ENCODE peak calls at places on chromosomes 6 and 20, in eight cellular contexts. One of them, this sample, is unnamed.

GRCh38 chr20:50144362-50144761 is 9.2 kb downstream of the PEDS1 start:
- DNase-seq in right cardiac atrium: peak; percentile 77
- DNase-seq in spleen: no peak
- DNase-seq in GM23338: no peak
- DNase-seq in ascending aorta: peak; percentile 48
- DNase-seq in neural progenitor cell: no peak
- DNase-seq in fibroblast of lung: peak; percentile 98
- DNase-seq in naive thymus-derived CD4-positive, alpha-beta T cell: no peak
- DNase-seq in this sample: no peak

GRCh38 chr6:18343741-18344140 is 43.4 kb upstream of the RNF144B start:
- DNase-seq in right cardiac atrium: no peak
- DNase-seq in spleen: no peak
- DNase-seq in GM23338: no peak
- DNase-seq in ascending aorta: no peak
- DNase-seq in neural progenitor cell: no peak
- DNase-seq in fibroblast of lung: peak; percentile 81
- DNase-seq in naive thymus-derived CD4-positive, alpha-beta T cell: no peak
- DNase-seq in this sample: no peak

GRCh38 chr20:46332373-46333135 is 24.3 kb upstream of the CDH22 start:
- DNase-seq in right cardiac atrium: no peak
- DNase-seq in spleen: no peak
- DNase-seq in GM23338: no peak
- DNase-seq in ascending aorta: no peak
- DNase-seq in neural progenitor cell: no peak
- DNase-seq in fibroblast of lung: no peak
- DNase-seq in naive thymus-derived CD4-positive, alpha-beta T cell: no peak
- DNase-seq in this sample: no peak

GRCh38 chr6:39829331-39829730 is 37.2 kb downstream of the DAAM2 start:
- DNase-seq in right cardiac atrium: no peak
- DNase-seq in spleen: no peak
- DNase-seq in GM23338: no peak
- DNase-seq in ascending aorta: no peak
- DNase-seq in neural progenitor cell: no peak
- DNase-seq in fibroblast of lung: no peak
- DNase-seq in naive thymus-derived CD4-positive, alpha-beta T cell: no peak
- DNase-seq in this sample: no peak

GRCh38 chr6:151807513-151808330 is at the start of gene ESR1:
- DNase-seq in right cardiac atrium: peak; percentile 20
- DNase-seq in spleen: peak; percentile 76
- DNase-seq in GM23338: peak; percentile 89
- DNase-seq in ascending aorta: no peak
- DNase-seq in neural progenitor cell: peak; percentile 56
- DNase-seq in fibroblast of lung: no peak
- DNase-seq in naive thymus-derived CD4-positive, alpha-beta T cell: no peak
- DNase-seq in this sample: peak; percentile 19

GRCh38 chr6:17278289-17279061 is 2.7 kb upstream of the RBM24 start:
- DNase-seq in right cardiac atrium: no peak
- DNase-seq in spleen: no peak
- DNase-seq in GM23338: no peak
- DNase-seq in ascending aorta: no peak
- DNase-seq in neural progenitor cell: no peak
- DNase-seq in fibroblast of lung: peak; percentile 83
- DNase-seq in naive thymus-derived CD4-positive, alpha-beta T cell: no peak
- DNase-seq in this sample: no peak

GRCh38 chr6:43143235-43144124 is 27.6 kb upstream of the SRF start:
- DNase-seq in right cardiac atrium: peak; percentile 91
- DNase-seq in spleen: peak; percentile 93
- DNase-seq in GM23338: peak; percentile 95
- DNase-seq in ascending aorta: peak; percentile 29
- DNase-seq in neural progenitor cell: peak; percentile 95
- DNase-seq in fibroblast of lung: peak; percentile 86
- DNase-seq in naive thymus-derived CD4-positive, alpha-beta T cell: peak; percentile 68
- DNase-seq in this sample: peak; percentile 88

GRCh38 chr20:6792789-6793188 is 25.3 kb downstream of the BMP2 start:
- DNase-seq in right cardiac atrium: no peak
- DNase-seq in spleen: no peak
- DNase-seq in GM23338: no peak
- DNase-seq in ascending aorta: no peak
- DNase-seq in neural progenitor cell: no peak
- DNase-seq in fibroblast of lung: no peak
- DNase-seq in naive thymus-derived CD4-positive, alpha-beta T cell: no peak
- DNase-seq in this sample: no peak

GRCh38 chr6:43718387-43719105 is 31.0 kb upstream of the MRPS18A start:
- DNase-seq in right cardiac atrium: peak; percentile 55
- DNase-seq in spleen: peak; percentile 52
- DNase-seq in GM23338: no peak
- DNase-seq in ascending aorta: no peak
- DNase-seq in neural progenitor cell: no peak
- DNase-seq in fibroblast of lung: no peak
- DNase-seq in naive thymus-derived CD4-positive, alpha-beta T cell: no peak
- DNase-seq in this sample: no peak

GRCh38 chr6:107956586-107957164 is 1.3 kb downstream of the SEC63 start:
- DNase-seq in right cardiac atrium: no peak
- DNase-seq in spleen: no peak
- DNase-seq in GM23338: no peak
- DNase-seq in ascending aorta: no peak
- DNase-seq in neural progenitor cell: no peak
- DNase-seq in fibroblast of lung: peak; percentile 34
- DNase-seq in naive thymus-derived CD4-positive, alpha-beta T cell: no peak
- DNase-seq in this sample: no peak

GRCh38 chr20:2210646-2211556 is 84.9 kb upstream of the TGM3 start:
- DNase-seq in right cardiac atrium: peak; percentile 40
- DNase-seq in spleen: no peak
- DNase-seq in GM23338: peak; percentile 14
- DNase-seq in ascending aorta: peak; percentile 27
- DNase-seq in neural progenitor cell: peak; percentile 33
- DNase-seq in fibroblast of lung: peak; percentile 68
- DNase-seq in naive thymus-derived CD4-positive, alpha-beta T cell: no peak
- DNase-seq in this sample: no peak

GRCh38 chr20:55685848-55686247 is 319.5 kb downstream of the CBLN4 start:
- DNase-seq in right cardiac atrium: no peak
- DNase-seq in spleen: no peak
- DNase-seq in GM23338: no peak
- DNase-seq in ascending aorta: no peak
- DNase-seq in neural progenitor cell: no peak
- DNase-seq in fibroblast of lung: no peak
- DNase-seq in naive thymus-derived CD4-positive, alpha-beta T cell: no peak
- DNase-seq in this sample: no peak

GRCh38 chr20:25553819-25554296 is 31.5 kb downstream of the NINL start:
- DNase-seq in right cardiac atrium: no peak
- DNase-seq in spleen: no peak
- DNase-seq in GM23338: no peak
- DNase-seq in ascending aorta: no peak
- DNase-seq in neural progenitor cell: no peak
- DNase-seq in fibroblast of lung: peak; percentile 23
- DNase-seq in naive thymus-derived CD4-positive, alpha-beta T cell: no peak
- DNase-seq in this sample: no peak

GRCh38 chr6:163327936-163328335 is 86.6 kb upstream of the QKI start:
- DNase-seq in right cardiac atrium: no peak
- DNase-seq in spleen: no peak
- DNase-seq in GM23338: no peak
- DNase-seq in ascending aorta: no peak
- DNase-seq in neural progenitor cell: no peak
- DNase-seq in fibroblast of lung: no peak
- DNase-seq in naive thymus-derived CD4-positive, alpha-beta T cell: no peak
- DNase-seq in this sample: no peak

GRCh38 chr6:75608304-75608703 is 6.6 kb downstream of the SENP6 start:
- DNase-seq in right cardiac atrium: no peak
- DNase-seq in spleen: no peak
- DNase-seq in GM23338: no peak
- DNase-seq in ascending aorta: no peak
- DNase-seq in neural progenitor cell: no peak
- DNase-seq in fibroblast of lung: no peak
- DNase-seq in naive thymus-derived CD4-positive, alpha-beta T cell: no peak
- DNase-seq in this sample: no peak
- H3K4me3 ChIP-seq in right cardiac atrium: no peak overlapping the region
- H3K4me3 ChIP-seq in spleen: no peak overlapping the region
- H3K4me3 ChIP-seq in GM23338: no peak overlapping the region
- H3K4me3 ChIP-seq in ascending aorta: no peak overlapping the region
- H3K4me3 ChIP-seq in neural progenitor cell: no peak overlapping the region
- H3K4me3 ChIP-seq in fibroblast of lung: no peak overlapping the region
- H3K4me3 ChIP-seq in naive thymus-derived CD4-positive, alpha-beta T cell: no peak overlapping the region
- H3K4me3 ChIP-seq in this sample: no peak overlapping the region

GRCh38 chr20:4013041-4013440 is 2.3 kb downstream of the RNF24 start:
- DNase-seq in right cardiac atrium: no peak
- DNase-seq in spleen: no peak
- DNase-seq in GM23338: no peak
- DNase-seq in ascending aorta: no peak
- DNase-seq in neural progenitor cell: no peak
- DNase-seq in fibroblast of lung: no peak
- DNase-seq in naive thymus-derived CD4-positive, alpha-beta T cell: no peak
- DNase-seq in this sample: no peak

GRCh38 chr20:4009305-4009704 is 6.1 kb downstream of the RNF24 start:
- DNase-seq in right cardiac atrium: no peak
- DNase-seq in spleen: no peak
- DNase-seq in GM23338: no peak
- DNase-seq in ascending aorta: no peak
- DNase-seq in neural progenitor cell: no peak
- DNase-seq in fibroblast of lung: no peak
- DNase-seq in naive thymus-derived CD4-positive, alpha-beta T cell: no peak
- DNase-seq in this sample: no peak

GRCh38 chr20:4014031-4014474 is 1.3 kb downstream of the RNF24 start:
- DNase-seq in right cardiac atrium: no peak
- DNase-seq in spleen: no peak
- DNase-seq in GM23338: peak; percentile 33
- DNase-seq in ascending aorta: no peak
- DNase-seq in neural progenitor cell: peak; percentile 55
- DNase-seq in fibroblast of lung: peak; percentile 79
- DNase-seq in naive thymus-derived CD4-positive, alpha-beta T cell: no peak
- DNase-seq in this sample: no peak

GRCh38 chr20:4011226-4011975 is 4.0 kb downstream of the RNF24 start:
- DNase-seq in right cardiac atrium: no peak
- DNase-seq in spleen: no peak
- DNase-seq in GM23338: no peak
- DNase-seq in ascending aorta: no peak
- DNase-seq in neural progenitor cell: no peak
- DNase-seq in fibroblast of lung: no peak
- DNase-seq in naive thymus-derived CD4-positive, alpha-beta T cell: no peak
- DNase-seq in this sample: no peak

DNA sequence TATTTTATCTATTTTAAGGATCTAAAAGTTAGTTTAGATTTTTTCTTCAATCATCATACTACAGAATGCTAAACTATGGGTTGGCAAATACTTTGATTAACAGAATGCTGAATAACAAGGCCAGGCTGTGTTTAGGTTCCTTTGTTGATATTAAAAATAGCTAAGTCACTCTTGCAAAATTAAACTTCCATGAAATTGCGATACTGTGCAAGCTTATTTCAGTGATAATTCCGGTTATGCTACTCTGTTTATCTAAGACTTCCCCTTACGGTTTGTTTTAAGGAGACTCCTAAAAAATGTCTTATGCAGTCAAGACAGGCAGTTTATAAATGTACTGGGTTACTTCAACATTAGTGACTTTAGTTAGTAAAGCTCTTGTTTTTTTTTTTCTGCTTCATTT is 2.7 kb downstream of the RNF24 start:
- DNase-seq in right cardiac atrium: no peak
- DNase-seq in spleen: no peak
- DNase-seq in GM23338: no peak
- DNase-seq in ascending aorta: no peak
- DNase-seq in neural progenitor cell: no peak
- DNase-seq in fibroblast of lung: peak; percentile 38
- DNase-seq in naive thymus-derived CD4-positive, alpha-beta T cell: no peak
- DNase-seq in this sample: no peak
- H3K4me1 ChIP-seq in right cardiac atrium: peaks cover 1% of the 10 kb centered on the region
- H3K4me1 ChIP-seq in spleen: no peaks in the 10 kb centered on the region
- H3K4me1 ChIP-seq in GM23338: peaks cover 23% of the 10 kb centered on the region
- H3K4me1 ChIP-seq in ascending aorta: peaks cover 6% of the 10 kb centered on the region
- H3K4me1 ChIP-seq in neural progenitor cell: peaks cover 15% of the 10 kb centered on the region
- H3K4me1 ChIP-seq in fibroblast of lung: peaks cover 5% of the 10 kb centered on the region
- H3K4me1 ChIP-seq in naive thymus-derived CD4-positive, alpha-beta T cell: peaks cover 8% of the 10 kb centered on the region
- H3K4me1 ChIP-seq in this sample: peaks cover 78% of the 10 kb centered on the region

DNA sequence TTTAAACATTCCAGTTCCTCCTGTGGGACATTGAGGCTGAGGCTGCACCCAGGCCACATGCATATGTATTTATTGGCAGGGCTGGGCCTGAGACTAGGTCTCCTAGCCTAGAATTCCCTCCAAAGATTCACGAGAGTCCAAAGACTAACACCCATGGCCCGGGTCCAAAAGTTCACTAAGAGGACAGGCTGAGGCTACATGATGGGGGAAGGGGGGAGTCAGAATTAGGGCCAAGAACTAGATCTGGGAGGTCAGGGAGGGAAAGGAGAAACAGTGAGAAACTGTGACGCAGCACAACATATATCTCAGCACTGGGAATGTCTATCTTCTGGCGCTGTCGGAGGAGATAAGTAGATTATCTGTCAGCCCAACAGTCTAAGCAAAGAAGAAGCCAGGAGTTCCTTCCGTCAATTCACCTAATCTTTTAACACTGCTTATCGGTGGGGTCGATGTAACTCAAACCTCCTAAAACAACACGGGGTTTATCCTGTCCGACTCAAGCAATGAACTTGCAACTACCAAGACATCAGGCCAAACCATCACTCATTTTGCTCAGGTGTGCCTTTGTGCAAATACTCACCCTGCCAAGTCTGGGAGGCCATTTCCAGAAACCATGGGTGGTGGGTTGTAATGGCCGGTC is 43.2 kb downstream of the SNX5 start:
- DNase-seq in right cardiac atrium: peak; percentile 46
- DNase-seq in spleen: no peak
- DNase-seq in GM23338: no peak
- DNase-seq in ascending aorta: no peak
- DNase-seq in neural progenitor cell: no peak
- DNase-seq in fibroblast of lung: no peak
- DNase-seq in naive thymus-derived CD4-positive, alpha-beta T cell: no peak
- DNase-seq in this sample: no peak
- H3K27ac ChIP-seq in right cardiac atrium: no peak overlapping the region
- H3K27ac ChIP-seq in spleen: no peak overlapping the region
- H3K27ac ChIP-seq in GM23338: no peak overlapping the region
- H3K27ac ChIP-seq in ascending aorta: no peak overlapping the region
- H3K27ac ChIP-seq in neural progenitor cell: no peak overlapping the region
- H3K27ac ChIP-seq in fibroblast of lung: no peak overlapping the region
- H3K27ac ChIP-seq in naive thymus-derived CD4-positive, alpha-beta T cell: no peak overlapping the region
- H3K27ac ChIP-seq in this sample: no peak overlapping the region

GRCh38 chr20:31860431-31861345 is 9.6 kb downstream of the DUSP15 start:
- DNase-seq in right cardiac atrium: peak; percentile 63
- DNase-seq in spleen: peak; percentile 59
- DNase-seq in GM23338: peak; percentile 85
- DNase-seq in ascending aorta: no peak
- DNase-seq in neural progenitor cell: peak; percentile 87
- DNase-seq in fibroblast of lung: no peak
- DNase-seq in naive thymus-derived CD4-positive, alpha-beta T cell: no peak
- DNase-seq in this sample: no peak

GRCh38 chr20:31862506-31862905 is 7.8 kb downstream of the DUSP15 start:
- DNase-seq in right cardiac atrium: no peak
- DNase-seq in spleen: no peak
- DNase-seq in GM23338: no peak
- DNase-seq in ascending aorta: no peak
- DNase-seq in neural progenitor cell: no peak
- DNase-seq in fibroblast of lung: no peak
- DNase-seq in naive thymus-derived CD4-positive, alpha-beta T cell: no peak
- DNase-seq in this sample: no peak

GRCh38 chr20:31863296-31864085 is 6.8 kb downstream of the DUSP15 start:
- DNase-seq in right cardiac atrium: no peak
- DNase-seq in spleen: no peak
- DNase-seq in GM23338: no peak
- DNase-seq in ascending aorta: no peak
- DNase-seq in neural progenitor cell: no peak
- DNase-seq in fibroblast of lung: no peak
- DNase-seq in naive thymus-derived CD4-positive, alpha-beta T cell: no peak
- DNase-seq in this sample: no peak

GRCh38 chr20:31861346-31862156 is 8.8 kb downstream of the DUSP15 start:
- DNase-seq in right cardiac atrium: peak; percentile 78
- DNase-seq in spleen: peak; percentile 91
- DNase-seq in GM23338: peak; percentile 97
- DNase-seq in ascending aorta: no peak
- DNase-seq in neural progenitor cell: peak; percentile 96
- DNase-seq in fibroblast of lung: peak; percentile 47
- DNase-seq in naive thymus-derived CD4-positive, alpha-beta T cell: peak; percentile 47
- DNase-seq in this sample: peak; percentile 57

GRCh38 chr20:31862157-31862470 is 8.2 kb downstream of the DUSP15 start:
- DNase-seq in right cardiac atrium: no peak
- DNase-seq in spleen: no peak
- DNase-seq in GM23338: no peak
- DNase-seq in ascending aorta: no peak
- DNase-seq in neural progenitor cell: no peak
- DNase-seq in fibroblast of lung: no peak
- DNase-seq in naive thymus-derived CD4-positive, alpha-beta T cell: no peak
- DNase-seq in this sample: no peak
- H3K4me3 ChIP-seq in right cardiac atrium: no peak overlapping the region
- H3K4me3 ChIP-seq in spleen: no peak overlapping the region
- H3K4me3 ChIP-seq in GM23338: peak overlapping the region; percentile 98
- H3K4me3 ChIP-seq in ascending aorta: no peak overlapping the region
- H3K4me3 ChIP-seq in neural progenitor cell: peak overlapping the region; percentile 83
- H3K4me3 ChIP-seq in fibroblast of lung: no peak overlapping the region
- H3K4me3 ChIP-seq in naive thymus-derived CD4-positive, alpha-beta T cell: no peak overlapping the region
- H3K4me3 ChIP-seq in this sample: peak overlapping the region; percentile 63

This sample was measured in heart right ventricle.